ENCODE peak calls at places on chromosomes 3 and 15, in seven cellular contexts. One of them, this sample, is unnamed.

GRCh38 chr3:126620743-126621142 is 34.2 kb downstream of the TXNRD3 start:
- DNase-seq in cardiac muscle cell: no peak
- DNase-seq in cardiac fibroblast: peak; percentile 53
- DNase-seq in PC-9: no peak
- DNase-seq in colonic mucosa: no peak
- DNase-seq in NT2/D1: no peak
- DNase-seq in ovary: no peak
- DNase-seq in this sample: peak; percentile 51

GRCh38 chr3:114401346-114401745 is 107.5 kb downstream of the TIGIT start:
- DNase-seq in cardiac muscle cell: no peak
- DNase-seq in cardiac fibroblast: no peak
- DNase-seq in PC-9: no peak
- DNase-seq in colonic mucosa: no peak
- DNase-seq in NT2/D1: no peak
- DNase-seq in ovary: no peak
- DNase-seq in this sample: no peak

GRCh38 chr15:101027273-101027901 is 108.2 kb downstream of the LRRK1 start:
- DNase-seq in cardiac muscle cell: no peak
- DNase-seq in cardiac fibroblast: no peak
- DNase-seq in PC-9: no peak
- DNase-seq in colonic mucosa: peak; percentile 14
- DNase-seq in NT2/D1: no peak
- DNase-seq in ovary: no peak
- DNase-seq in this sample: no peak

GRCh38 chr15:83299462-83299861 is 15.0 kb upstream of the BNC1 start:
- DNase-seq in cardiac muscle cell: no peak
- DNase-seq in cardiac fibroblast: no peak
- DNase-seq in PC-9: no peak
- DNase-seq in colonic mucosa: no peak
- DNase-seq in NT2/D1: no peak
- DNase-seq in ovary: no peak
- DNase-seq in this sample: no peak

GRCh38 chr15:66865622-66866611 is 163.9 kb downstream of the SMAD6 start:
- DNase-seq in cardiac muscle cell: no peak
- DNase-seq in cardiac fibroblast: no peak
- DNase-seq in PC-9: no peak
- DNase-seq in colonic mucosa: peak; percentile 20
- DNase-seq in NT2/D1: no peak
- DNase-seq in ovary: no peak
- DNase-seq in this sample: no peak

GRCh38 chr3:9314796-9315195 is 48.1 kb upstream of the THUMPD3 start:
- DNase-seq in cardiac muscle cell: no peak
- DNase-seq in cardiac fibroblast: no peak
- DNase-seq in PC-9: peak; percentile 14
- DNase-seq in colonic mucosa: no peak
- DNase-seq in NT2/D1: no peak
- DNase-seq in ovary: no peak
- DNase-seq in this sample: no peak

GRCh38 chr3:57863380-57863779 is 107.3 kb downstream of the SLMAP start:
- DNase-seq in cardiac muscle cell: no peak
- DNase-seq in cardiac fibroblast: no peak
- DNase-seq in PC-9: no peak
- DNase-seq in colonic mucosa: no peak
- DNase-seq in NT2/D1: no peak
- DNase-seq in ovary: no peak
- DNase-seq in this sample: no peak

GRCh38 chr3:115860766-115861165 is 237.5 kb downstream of the GAP43 start:
- DNase-seq in cardiac muscle cell: no peak
- DNase-seq in cardiac fibroblast: no peak
- DNase-seq in PC-9: no peak
- DNase-seq in colonic mucosa: no peak
- DNase-seq in NT2/D1: no peak
- DNase-seq in ovary: no peak
- DNase-seq in this sample: no peak

GRCh38 chr15:64634576-64635485 is 140.6 kb downstream of the RBPMS2 start:
- DNase-seq in cardiac muscle cell: peak; percentile 28
- DNase-seq in cardiac fibroblast: peak; percentile 42
- DNase-seq in PC-9: no peak
- DNase-seq in colonic mucosa: no peak
- DNase-seq in NT2/D1: peak; percentile 85
- DNase-seq in ovary: no peak
- DNase-seq in this sample: no peak

GRCh38 chr15:41891946-41892345 is 1.9 kb downstream of the SPTBN5 start:
- DNase-seq in cardiac muscle cell: no peak
- DNase-seq in cardiac fibroblast: no peak
- DNase-seq in PC-9: no peak
- DNase-seq in colonic mucosa: no peak
- DNase-seq in NT2/D1: no peak
- DNase-seq in ovary: no peak
- DNase-seq in this sample: no peak

GRCh38 chr3:122014741-122015140 is 7.3 kb downstream of the ILDR1 start:
- DNase-seq in cardiac muscle cell: no peak
- DNase-seq in cardiac fibroblast: no peak
- DNase-seq in PC-9: no peak
- DNase-seq in colonic mucosa: no peak
- DNase-seq in NT2/D1: no peak
- DNase-seq in ovary: no peak
- DNase-seq in this sample: no peak

GRCh38 chr3:125126323-125126722 is 70.5 kb upstream of the HEG1 start:
- DNase-seq in cardiac muscle cell: no peak
- DNase-seq in cardiac fibroblast: no peak
- DNase-seq in PC-9: no peak
- DNase-seq in colonic mucosa: no peak
- DNase-seq in NT2/D1: no peak
- DNase-seq in ovary: no peak
- DNase-seq in this sample: no peak

GRCh38 chr3:113268306-113268705 is 56.9 kb downstream of the BOC start:
- DNase-seq in cardiac muscle cell: no peak
- DNase-seq in cardiac fibroblast: no peak
- DNase-seq in PC-9: no peak
- DNase-seq in colonic mucosa: no peak
- DNase-seq in NT2/D1: no peak
- DNase-seq in ovary: no peak
- DNase-seq in this sample: no peak

GRCh38 chr3:95401693-95402092 is 1338.8 kb downstream of the NSUN3 start:
- DNase-seq in cardiac muscle cell: no peak
- DNase-seq in cardiac fibroblast: no peak
- DNase-seq in PC-9: no peak
- DNase-seq in colonic mucosa: no peak
- DNase-seq in NT2/D1: no peak
- DNase-seq in ovary: no peak
- DNase-seq in this sample: no peak

GRCh38 chr3:64687781-64688515 is at the start of gene ADAMTS9:
- DNase-seq in cardiac muscle cell: peak; percentile 91
- DNase-seq in cardiac fibroblast: peak; percentile 73
- DNase-seq in PC-9: peak; percentile 68
- DNase-seq in colonic mucosa: peak; percentile 73
- DNase-seq in NT2/D1: no peak
- DNase-seq in ovary: peak; percentile 76
- DNase-seq in this sample: peak; percentile 43

GRCh38 chr3:69343875-69344274 is 42.0 kb downstream of the FRMD4B start:
- DNase-seq in cardiac muscle cell: no peak
- DNase-seq in cardiac fibroblast: no peak
- DNase-seq in PC-9: no peak
- DNase-seq in colonic mucosa: no peak
- DNase-seq in NT2/D1: no peak
- DNase-seq in ovary: no peak
- DNase-seq in this sample: no peak

GRCh38 chr15:93030430-93031102 is 58.4 kb downstream of the RGMA start:
- DNase-seq in cardiac muscle cell: peak; percentile 73
- DNase-seq in cardiac fibroblast: peak; percentile 70
- DNase-seq in PC-9: peak; percentile 68
- DNase-seq in colonic mucosa: peak; percentile 73
- DNase-seq in NT2/D1: peak; percentile 60
- DNase-seq in ovary: peak; percentile 69
- DNase-seq in this sample: no peak

GRCh38 chr15:59376735-59377134 is 4.1 kb upstream of the MYO1E start:
- DNase-seq in cardiac muscle cell: no peak
- DNase-seq in cardiac fibroblast: peak; percentile 45
- DNase-seq in PC-9: no peak
- DNase-seq in colonic mucosa: no peak
- DNase-seq in NT2/D1: no peak
- DNase-seq in ovary: no peak
- DNase-seq in this sample: no peak

GRCh38 chr15:100918690-100919480 is at the start of gene LRRK1:
- DNase-seq in cardiac muscle cell: peak; percentile 44
- DNase-seq in cardiac fibroblast: peak; percentile 53
- DNase-seq in PC-9: peak; percentile 50
- DNase-seq in colonic mucosa: peak; percentile 49
- DNase-seq in NT2/D1: no peak
- DNase-seq in ovary: peak; percentile 30
- DNase-seq in this sample: no peak

GRCh38 chr3:58880182-58880581 is 169.6 kb downstream of the CFAP20DC start:
- DNase-seq in cardiac muscle cell: no peak
- DNase-seq in cardiac fibroblast: peak; percentile 61
- DNase-seq in PC-9: no peak
- DNase-seq in colonic mucosa: no peak
- DNase-seq in NT2/D1: no peak
- DNase-seq in ovary: no peak
- DNase-seq in this sample: no peak

GRCh38 chr15:23483821-23484299 is 36.8 kb upstream of the GOLGA6L2 start:
- DNase-seq in cardiac muscle cell: peak; percentile 72
- DNase-seq in cardiac fibroblast: no peak
- DNase-seq in PC-9: no peak
- DNase-seq in colonic mucosa: no peak
- DNase-seq in NT2/D1: no peak
- DNase-seq in ovary: no peak
- DNase-seq in this sample: no peak

GRCh38 chr3:41164776-41165175 is 34.5 kb upstream of the CTNNB1 start:
- DNase-seq in cardiac muscle cell: no peak
- DNase-seq in cardiac fibroblast: no peak
- DNase-seq in PC-9: no peak
- DNase-seq in colonic mucosa: no peak
- DNase-seq in NT2/D1: no peak
- DNase-seq in ovary: no peak
- DNase-seq in this sample: no peak
- H3K4me3 ChIP-seq in cardiac muscle cell: no peak overlapping the region
- H3K4me3 ChIP-seq in cardiac fibroblast: no peak overlapping the region
- H3K4me3 ChIP-seq in PC-9: no peak overlapping the region
- H3K4me3 ChIP-seq in colonic mucosa: no peak overlapping the region
- H3K4me3 ChIP-seq in NT2/D1: no peak overlapping the region
- H3K4me3 ChIP-seq in ovary: no peak overlapping the region
- H3K4me3 ChIP-seq in this sample: no peak overlapping the region

DNA sequence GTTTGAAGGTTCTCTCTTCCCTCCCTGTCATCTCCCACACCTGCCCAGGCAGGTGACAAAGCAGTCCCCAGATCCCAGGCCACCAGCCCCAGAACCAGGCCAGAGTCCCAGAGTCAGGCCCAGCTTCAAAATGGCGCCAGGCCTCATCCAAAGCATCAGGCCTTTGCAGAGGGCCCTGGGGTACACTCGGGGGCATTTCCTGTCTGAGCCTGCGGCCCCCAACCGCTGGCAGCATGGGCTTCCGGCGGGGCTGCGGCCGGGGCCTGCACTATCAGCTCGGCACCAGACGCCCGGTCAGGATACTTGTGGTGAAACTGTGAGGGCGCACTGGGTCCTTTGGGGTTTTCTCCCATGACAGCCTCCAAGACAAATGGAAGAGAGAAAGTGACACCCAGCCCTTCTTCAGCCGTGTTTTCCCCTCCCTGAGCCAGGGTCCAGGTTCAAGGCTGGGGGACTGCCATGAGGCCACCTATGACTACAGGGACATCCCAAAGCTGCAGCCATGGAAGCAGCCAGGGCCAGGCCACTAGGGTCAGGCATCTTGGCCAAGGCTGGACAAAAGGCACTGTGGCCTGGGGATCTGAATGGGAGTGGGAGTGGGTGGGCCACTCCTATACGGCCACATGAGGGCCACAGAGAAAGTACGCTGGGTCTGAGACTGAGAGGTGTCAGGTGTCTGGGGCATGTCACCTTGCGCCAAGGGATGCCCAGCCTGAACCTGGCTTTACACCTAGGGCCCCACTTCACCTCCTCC is 33.9 kb downstream of the RPN1 start:
- DNase-seq in cardiac muscle cell: no peak
- DNase-seq in cardiac fibroblast: no peak
- DNase-seq in PC-9: no peak
- DNase-seq in colonic mucosa: no peak
- DNase-seq in NT2/D1: no peak
- DNase-seq in ovary: peak; percentile 24
- DNase-seq in this sample: no peak
- H3K4me3 ChIP-seq in cardiac muscle cell: no peak overlapping the region
- H3K4me3 ChIP-seq in cardiac fibroblast: no peak overlapping the region
- H3K4me3 ChIP-seq in PC-9: no peak overlapping the region
- H3K4me3 ChIP-seq in colonic mucosa: no peak overlapping the region
- H3K4me3 ChIP-seq in NT2/D1: no peak overlapping the region
- H3K4me3 ChIP-seq in ovary: no peak overlapping the region
- H3K4me3 ChIP-seq in this sample: no peak overlapping the region

DNA sequence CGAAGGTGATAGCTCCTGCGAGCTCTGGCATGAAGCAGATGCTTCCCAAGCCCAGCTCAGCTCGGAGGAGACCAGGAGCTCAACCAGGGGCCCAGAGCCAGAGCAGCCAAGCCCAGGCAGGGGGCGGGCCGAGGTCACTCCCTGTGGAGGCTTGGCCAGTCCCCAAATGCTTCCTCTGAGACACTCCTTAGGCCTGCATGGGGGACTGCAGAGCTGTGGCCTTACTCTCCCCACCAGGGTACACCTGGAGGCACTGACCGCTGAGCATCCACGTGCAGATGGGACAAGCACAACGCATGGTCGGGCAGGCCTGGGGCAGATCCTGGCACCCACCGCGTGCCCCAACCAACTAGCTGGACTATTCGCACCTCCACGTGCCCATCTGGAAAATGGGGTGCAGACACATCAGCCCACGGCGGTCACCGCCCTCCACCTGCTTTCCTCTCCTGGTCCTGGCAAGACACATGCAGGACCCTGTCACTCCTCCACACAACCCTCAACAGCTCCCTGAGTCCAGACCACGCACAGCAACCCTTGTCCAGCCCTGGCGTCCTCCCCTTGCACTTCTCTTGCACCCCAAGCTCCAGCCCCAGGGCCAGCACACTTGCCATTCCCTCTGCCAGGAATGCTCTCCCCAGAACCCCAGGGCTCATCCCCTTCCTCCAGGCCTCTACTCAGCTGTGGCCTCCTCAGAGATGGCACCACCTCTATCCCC is 164.7 kb upstream of the IQSEC1 start:
- DNase-seq in cardiac muscle cell: no peak
- DNase-seq in cardiac fibroblast: no peak
- DNase-seq in PC-9: no peak
- DNase-seq in colonic mucosa: no peak
- DNase-seq in NT2/D1: no peak
- DNase-seq in ovary: no peak
- DNase-seq in this sample: no peak
- H3K4me3 ChIP-seq in cardiac muscle cell: no peak overlapping the region
- H3K4me3 ChIP-seq in cardiac fibroblast: no peak overlapping the region
- H3K4me3 ChIP-seq in PC-9: no peak overlapping the region
- H3K4me3 ChIP-seq in colonic mucosa: no peak overlapping the region
- H3K4me3 ChIP-seq in NT2/D1: no peak overlapping the region
- H3K4me3 ChIP-seq in ovary: no peak overlapping the region
- H3K4me3 ChIP-seq in this sample: no peak overlapping the region

DNA sequence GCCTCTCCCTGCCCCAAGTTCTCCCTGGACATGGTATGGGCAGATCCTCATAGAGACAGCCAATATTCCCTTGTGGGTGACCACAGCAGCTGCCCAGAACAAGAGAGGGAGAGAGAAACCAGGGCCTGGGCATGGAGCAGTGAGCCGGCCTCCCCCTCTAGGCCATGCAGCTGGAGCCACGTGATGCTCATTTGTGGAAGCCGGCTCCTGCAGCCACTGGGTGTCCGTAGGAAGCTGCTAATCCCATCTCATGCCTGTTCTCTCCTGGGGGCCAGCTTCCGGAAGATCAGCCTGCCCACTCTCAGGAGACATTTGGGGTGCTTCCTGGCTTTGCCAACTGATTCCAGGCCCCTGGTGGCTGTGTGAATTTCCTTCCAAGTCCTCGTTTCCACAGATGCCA is 55.4 kb downstream of the LINGO1 start:
- DNase-seq in cardiac muscle cell: no peak
- DNase-seq in cardiac fibroblast: no peak
- DNase-seq in PC-9: no peak
- DNase-seq in colonic mucosa: no peak
- DNase-seq in NT2/D1: no peak
- DNase-seq in ovary: no peak
- DNase-seq in this sample: no peak
- H3K4me3 ChIP-seq in cardiac muscle cell: no peak overlapping the region
- H3K4me3 ChIP-seq in cardiac fibroblast: no peak overlapping the region
- H3K4me3 ChIP-seq in PC-9: no peak overlapping the region
- H3K4me3 ChIP-seq in colonic mucosa: no peak overlapping the region
- H3K4me3 ChIP-seq in NT2/D1: no peak overlapping the region
- H3K4me3 ChIP-seq in ovary: no peak overlapping the region
- H3K4me3 ChIP-seq in this sample: no peak overlapping the region